ENCODE peak calls at places on chromosome 10, in eight cellular contexts. R is lower lobe of right lung, J is KBM-7, H is mucosa of gallbladder, Y is chondrocyte, G is anterior cingulate cortex, L is Peyer's patch, W is HCEC 1CT. V is an unnamed sample.

GRCh38 chr10:7541137-7542087 is 125.4 kb downstream of the ITIH5 start:
- DNase-seq in R (peak), J (no peak), H (peak), Y (no peak), G (no peak), L (no peak), W (no peak), V (peak)

GRCh38 chr10:1461016-1461415 is 276.3 kb downstream of the ADARB2 start:
- DNase-seq in R (no peak), J (peak), H (no peak), Y (no peak), G (no peak), L (no peak), W (no peak), V (no peak)

GRCh38 chr10:19979628-19980027 is 163.4 kb downstream of the PLXDC2 start:
- DNase-seq in R (no peak), J (no peak), H (no peak), Y (no peak), G (no peak), L (no peak), W (no peak), V (no peak)

GRCh38 chr10:43045631-43046287 is 31.1 kb upstream of the RET start:
- DNase-seq in R (peak), J (no peak), H (no peak), Y (peak), G (no peak), L (peak), W (no peak), V (peak)

GRCh38 chr10:85641479-85641967 is 725.1 kb downstream of the GRID1 start:
- DNase-seq in R (no peak), J (no peak), H (peak), Y (no peak), G (no peak), L (peak), W (no peak), V (no peak)

GRCh38 chr10:73999703-74000102 is 1.8 kb downstream of the VCL start:
- DNase-seq in R (no peak), J (no peak), H (no peak), Y (no peak), G (no peak), L (no peak), W (peak), V (no peak)

GRCh38 chr10:133125901-133126300 is 34.1 kb upstream of the KNDC1 start:
- DNase-seq in R (peak), J (no peak), H (no peak), Y (peak), G (no peak), L (no peak), W (no peak), V (no peak)

GRCh38 chr10:4767033-4767814 is 58.8 kb upstream of the AKR1E2 start:
- DNase-seq in R (no peak), J (peak), H (peak), Y (no peak), G (no peak), L (peak), W (peak), V (no peak)

GRCh38 chr10:119412244-119412750 is 130.2 kb downstream of the RGS10 start:
- DNase-seq in R (peak), J (no peak), H (peak), Y (no peak), G (peak), L (peak), W (no peak), V (peak)

GRCh38 chr10:118547282-118547681 is 48.2 kb downstream of the PRLHR start:
- DNase-seq in R (no peak), J (no peak), H (no peak), Y (no peak), G (no peak), L (no peak), W (no peak), V (no peak)

GRCh38 chr10:84054743-84055142 is 84.6 kb upstream of the GHITM start:
- DNase-seq in R (no peak), J (no peak), H (no peak), Y (no peak), G (no peak), L (no peak), W (no peak), V (no peak)

GRCh38 chr10:71802235-71802634 is 28.9 kb upstream of the VSIR start:
- DNase-seq in R (no peak), J (no peak), H (no peak), Y (no peak), G (no peak), L (no peak), W (no peak), V (no peak)

GRCh38 chr10:27742195-27742925 is 3.3 kb downstream of the MKX start:
- DNase-seq in R (peak), J (peak), H (peak), Y (peak), G (peak), L (peak), W (peak), V (peak)

GRCh38 chr10:14185501-14186045 is 145.2 kb downstream of the FRMD4A start:
- DNase-seq in R (no peak), J (peak), H (no peak), Y (no peak), G (no peak), L (no peak), W (peak), V (no peak)

GRCh38 chr10:120995768-120996167 is 144.6 kb downstream of the WDR11 start:
- DNase-seq in R (no peak), J (no peak), H (no peak), Y (no peak), G (no peak), L (no peak), W (no peak), V (no peak)

GRCh38 chr10:128926693-128927092 is 540.3 kb upstream of the MGMT start:
- DNase-seq in R (no peak), J (no peak), H (no peak), Y (no peak), G (no peak), L (no peak), W (no peak), V (no peak)

GRCh38 chr10:132375116-132375794 is 21.7 kb upstream of the PWWP2B start:
- DNase-seq in R (peak), J (no peak), H (no peak), Y (peak), G (no peak), L (peak), W (no peak), V (peak)

GRCh38 chr10:77636967-77637473 is 588 bp downstream of the KCNMA1 start:
- DNase-seq in R (peak), J (no peak), H (no peak), Y (no peak), G (no peak), L (no peak), W (no peak), V (no peak)

GRCh38 chr10:2870654-2871053 is 196.7 kb upstream of the PFKP start:
- DNase-seq in R (no peak), J (no peak), H (no peak), Y (no peak), G (no peak), L (no peak), W (no peak), V (no peak)

GRCh38 chr10:102948163-102948562 is 30.1 kb downstream of the CNNM2 start:
- DNase-seq in R (no peak), J (no peak), H (no peak), Y (no peak), G (no peak), L (no peak), W (no peak), V (no peak)

GRCh38 chr10:86642499-86642898 is 11.8 kb upstream of the OPN4 start:
- DNase-seq in R (no peak), J (no peak), H (no peak), Y (no peak), G (no peak), L (no peak), W (peak), V (no peak)

GRCh38 chr10:102003541-102003940 is 52.4 kb downstream of the ARMH3 start:
- DNase-seq in R (no peak), J (no peak), H (no peak), Y (no peak), G (no peak), L (no peak), W (peak), V (no peak)

GRCh38 chr10:24894309-24894708 is 58.1 kb downstream of the PRTFDC1 start:
- DNase-seq in R (no peak), J (no peak), H (no peak), Y (no peak), G (no peak), L (no peak), W (peak), V (no peak)

GRCh38 chr10:83252169-83252568 is 887.1 kb upstream of the GHITM start:
- DNase-seq in R (no peak), J (no peak), H (no peak), Y (no peak), G (no peak), L (no peak), W (no peak), V (no peak)

GRCh38 chr10:50421026-50421719 is 169.9 kb upstream of the ASAH2 start:
- DNase-seq in R (peak), J (peak), H (peak), Y (no peak), G (no peak), L (peak), W (peak), V (peak)

GRCh38 chr10:500876-501275 is 188.6 kb downstream of the DIP2C start:
- DNase-seq in R (peak), J (no peak), H (no peak), Y (no peak), G (no peak), L (peak), W (peak), V (no peak)

GRCh38 chr10:191703-192518 is 56.7 kb downstream of the ZMYND11 start:
- DNase-seq in R (no peak), J (no peak), H (no peak), Y (no peak), G (no peak), L (no peak), W (peak), V (no peak)

GRCh38 chr10:114819313-114819712 is 2.3 kb upstream of the FHIP2A start:
- DNase-seq in R (no peak), J (no peak), H (no peak), Y (no peak), G (no peak), L (no peak), W (no peak), V (no peak)

GRCh38 chr10:73889014-73889413 is 14.7 kb upstream of the CAMK2G start:
- DNase-seq in R (peak), J (peak), H (no peak), Y (no peak), G (no peak), L (peak), W (no peak), V (peak)

GRCh38 chr10:91590142-91590903 is 42.5 kb downstream of the PPP1R3C start:
- DNase-seq in R (peak), J (no peak), H (peak), Y (no peak), G (peak), L (peak), W (peak), V (peak)

GRCh38 chr10:103553743-103554487 is 60.4 kb downstream of the NEURL1 start:
- DNase-seq in R (no peak), J (no peak), H (no peak), Y (peak), G (no peak), L (no peak), W (no peak), V (no peak)

GRCh38 chr10:89347706-89348457 is 20.1 kb downstream of the IFIT3 start:
- DNase-seq in R (no peak), J (peak), H (no peak), Y (no peak), G (no peak), L (no peak), W (no peak), V (no peak)

GRCh38 chr10:61761825-61762217 is 99.1 kb downstream of the CABCOCO1 start:
- DNase-seq in R (no peak), J (no peak), H (no peak), Y (no peak), G (no peak), L (no peak), W (no peak), V (peak)

GRCh38 chr10:110681023-110681681 is 37.0 kb downstream of the RBM20 start:
- DNase-seq in R (no peak), J (peak), H (peak), Y (no peak), G (no peak), L (peak), W (peak), V (peak)

GRCh38 chr10:79387974-79388850 is 40.9 kb downstream of the PPIF start:
- DNase-seq in R (no peak), J (no peak), H (peak), Y (peak), G (no peak), L (peak), W (no peak), V (peak)

GRCh38 chr10:86017841-86018734 is 348.5 kb downstream of the GRID1 start:
- DNase-seq in R (peak), J (peak), H (no peak), Y (no peak), G (no peak), L (no peak), W (no peak), V (no peak)

GRCh38 chr10:130137077-130137448 is 872 bp downstream of the GLRX3 start:
- DNase-seq in R (no peak), J (peak), H (no peak), Y (no peak), G (no peak), L (no peak), W (peak), V (no peak)

GRCh38 chr10:79452174-79452611 is 6.8 kb upstream of the ZCCHC24 start:
- DNase-seq in R (no peak), J (no peak), H (no peak), Y (no peak), G (no peak), L (peak), W (peak), V (no peak)

GRCh38 chr10:5775705-5776104 is 37.5 kb downstream of the GDI2 start:
- DNase-seq in R (peak), J (no peak), H (peak), Y (no peak), G (no peak), L (peak), W (no peak), V (peak)